ENCODE peak calls at places on chromosomes 6 and 20, in eight cellular contexts. V, Z, C, O, N, D, Y and Q are unnamed samples.

GRCh38 chr20:51797357-51798025 is 4.8 kb downstream of the SALL4 start:
- DNase-seq in V (no peak), Z (peak), Y (no peak), O (peak), C (no peak), N (no peak), D (no peak), Q (no peak)

GRCh38 chr6:7151381-7151780 is 43.6 kb downstream of the RREB1 start:
- DNase-seq in D (no peak), Z (no peak), C (no peak), Y (no peak), O (no peak), N (no peak), V (no peak), Q (no peak)

GRCh38 chr6:20921533-20921932 is 387.3 kb downstream of the CDKAL1 start:
- DNase-seq in V (no peak), O (peak), Z (no peak), N (no peak), D (no peak), Y (no peak), C (no peak), Q (no peak)

GRCh38 chr6:133818320-133818719 is 70.6 kb upstream of the TCF21 start:
- DNase-seq in D (no peak), N (no peak), C (no peak), O (no peak), Y (no peak), V (no peak), Z (no peak), Q (no peak)

GRCh38 chr20:61328906-61329558 is 77.0 kb downstream of the CDH4 start:
- DNase-seq in N (no peak), D (no peak), Z (no peak), C (no peak), O (no peak), Y (no peak), V (no peak), Q (no peak)

GRCh38 chr6:21987501-21987957 is 309.3 kb downstream of the PRL start:
- DNase-seq in N (peak), Z (peak), C (no peak), D (peak), Y (no peak), V (no peak), O (peak), Q (no peak)

GRCh38 chr20:62807444-62808210 is 3.0 kb downstream of the OGFR start:
- DNase-seq in C (no peak), Y (no peak), V (no peak), Z (no peak), D (no peak), N (no peak), O (no peak), Q (no peak)

GRCh38 chr20:50915424-50915823 is 15.8 kb downstream of the ADNP start:
- DNase-seq in V (no peak), N (no peak), C (no peak), Y (no peak), Z (no peak), D (no peak), O (peak), Q (no peak)

GRCh38 chr20:45779011-45779915 is 12.4 kb downstream of the WFDC3 start:
- DNase-seq in V (no peak), Y (no peak), N (no peak), D (no peak), C (no peak), Z (peak), O (peak), Q (no peak)

GRCh38 chr20:7347409-7347808 is 579.9 kb downstream of the BMP2 start:
- DNase-seq in Y (no peak), Z (no peak), C (no peak), V (no peak), N (no peak), D (no peak), O (no peak), Q (no peak)

GRCh38 chr20:57654998-57655811 is 35.0 kb upstream of the ZBP1 start:
- DNase-seq in N (peak), C (no peak), Y (no peak), V (no peak), O (no peak), D (peak), Z (no peak), Q (peak)

GRCh38 chr6:27867051-27867940 is 44.9 kb downstream of the OR2B2 start:
- DNase-seq in N (peak), V (peak), O (peak), D (peak), Y (peak), Z (peak), C (peak), Q (peak)

GRCh38 chr6:112396221-112396620 is 49.1 kb downstream of the RFPL4B start:
- DNase-seq in Z (peak), D (no peak), O (peak), V (no peak), Y (no peak), C (no peak), N (no peak), Q (no peak)

GRCh38 chr6:69100772-69101171 is 465.7 kb downstream of the ADGRB3 start:
- DNase-seq in C (no peak), D (no peak), Y (no peak), N (no peak), Z (no peak), O (no peak), V (no peak), Q (no peak)

GRCh38 chr6:170088349-170088951 is 202.4 kb downstream of the DLL1 start:
- DNase-seq in O (no peak), Z (no peak), D (no peak), V (no peak), N (no peak), Y (no peak), C (no peak), Q (peak)

GRCh38 chr20:41587956-41588355 is 30.2 kb downstream of the CHD6 start:
- DNase-seq in Z (peak), O (peak), V (no peak), C (no peak), N (no peak), D (no peak), Y (no peak), Q (no peak)

GRCh38 chr20:51422912-51423667 is 119.4 kb downstream of the NFATC2 start:
- DNase-seq in N (no peak), Z (no peak), C (no peak), D (peak), V (no peak), Y (no peak), O (no peak), Q (peak)

GRCh38 chr6:125182237-125183018 is 28.9 kb downstream of the TPD52L1 start:
- DNase-seq in D (no peak), N (no peak), Z (no peak), C (no peak), O (peak), Y (no peak), V (no peak), Q (no peak)

GRCh38 chr20:63706852-63707557 is 771 bp downstream of the ARFRP1 start:
- DNase-seq in V (peak), N (peak), O (peak), C (no peak), Z (peak), D (peak), Y (no peak), Q (peak)

GRCh38 chr6:57190140-57190539 is 18.0 kb downstream of the BAG2 start:
- DNase-seq in Z (peak), D (no peak), O (peak), Y (no peak), N (no peak), C (peak), V (no peak), Q (no peak)

GRCh38 chr6:158208226-158208807 is 40.2 kb downstream of the GTF2H5 start:
- DNase-seq in V (no peak), Z (no peak), Y (no peak), C (no peak), N (no peak), O (no peak), D (no peak), Q (no peak)